ENCODE peak calls at places on chromosome 7, in four cellular contexts. D, J, A and F are unnamed samples.

GRCh38 chr7:140653319-140654108 is 12.9 kb upstream of the DENND2A start:
- DNase-seq in D (peak; percentile 77), J (no peak), A (peak; percentile 95), F (peak; percentile 83)

GRCh38 chr7:143487566-143487965 is 9.9 kb downstream of the TAS2R41 start:
- DNase-seq in D (peak; percentile 68), J (peak; percentile 82), A (no peak), F (peak; percentile 33)

GRCh38 chr7:102404005-102404861 is 8.1 kb downstream of the PRKRIP1 start:
- DNase-seq in D (no peak), J (peak; percentile 49), A (peak; percentile 87), F (no peak)

GRCh38 chr7:90961037-90961725 is 303.1 kb upstream of the FZD1 start:
- DNase-seq in D (no peak), J (no peak), A (no peak), F (no peak)

GRCh38 chr7:141785711-141786552 is 4.1 kb upstream of the TAS2R5 start:
- DNase-seq in D (no peak), J (no peak), A (peak; percentile 76), F (no peak)

GRCh38 chr7:83655951-83656556 is 7.1 kb upstream of the SEMA3E start:
- DNase-seq in D (no peak), J (no peak), A (peak; percentile 67), F (peak; percentile 55)

GRCh38 chr7:90211391-90212148 is at the start of gene STEAP2:
- DNase-seq in D (peak; percentile 94), J (peak; percentile 97), A (peak; percentile 97), F (peak; percentile 75)

GRCh38 chr7:32069251-32069650 is 956 bp downstream of the PDE1C start:
- DNase-seq in D (no peak), J (no peak), A (no peak), F (no peak)

GRCh38 chr7:40833541-40834234 is 698.9 kb downstream of the SUGCT start:
- DNase-seq in D (no peak), J (no peak), A (no peak), F (no peak)

GRCh38 chr7:66740302-66740979 is at the start of gene RABGEF1:
- DNase-seq in D (peak; percentile 99), J (peak; percentile 99), A (peak; percentile 100), F (peak; percentile 97)

GRCh38 chr7:14837216-14837615 is 65.3 kb downstream of the DGKB start:
- DNase-seq in D (no peak), J (no peak), A (no peak), F (no peak)

GRCh38 chr7:108570146-108570755 is 577 bp downstream of the DNAJB9 start:
- DNase-seq in D (peak; percentile 75), J (peak; percentile 80), A (peak; percentile 43), F (peak; percentile 22)

GRCh38 chr7:106176414-106177294 is 64.5 kb upstream of the SYPL1 start:
- DNase-seq in D (peak; percentile 92), J (peak; percentile 93), A (peak; percentile 94), F (peak; percentile 88)

GRCh38 chr7:87600130-87601124 is at the start of gene ABCB1:
- DNase-seq in D (peak; percentile 66), J (peak; percentile 79), A (peak; percentile 86), F (no peak)

GRCh38 chr7:100393233-100393905 is 20.1 kb downstream of the PILRA start:
- DNase-seq in D (no peak), J (no peak), A (no peak), F (no peak)

GRCh38 chr7:5532520-5533335 is 109.1 kb upstream of the TNRC18 start:
- DNase-seq in D (peak; percentile 81), J (peak; percentile 90), A (peak; percentile 50), F (no peak)

GRCh38 chr7:150874401-150875198 is 22.3 kb downstream of the AOC1 start:
- DNase-seq in D (no peak), J (no peak), A (no peak), F (no peak)

GRCh38 chr7:33039257-33039904 is 23.2 kb downstream of the NT5C3A start:
- DNase-seq in D (no peak), J (no peak), A (no peak), F (no peak)

GRCh38 chr7:32059289-32060045 is 10.7 kb downstream of the PDE1C start:
- DNase-seq in D (no peak), J (no peak), A (peak; percentile 9), F (no peak)

GRCh38 chr7:140212100-140212881 is 35.5 kb upstream of the KDM7A start:
- DNase-seq in D (no peak), J (no peak), A (no peak), F (no peak)

GRCh38 chr7:74587435-74588126 is 69.9 kb upstream of the GTF2I start:
- DNase-seq in D (peak; percentile 92), J (peak; percentile 98), A (peak; percentile 67), F (peak; percentile 90)

GRCh38 chr7:46486264-46487206 is 565.5 kb upstream of the IGFBP3 start:
- DNase-seq in D (peak; percentile 79), J (peak; percentile 69), A (no peak), F (peak; percentile 16)

GRCh38 chr7:128453836-128454804 is 1.6 kb upstream of the HILPDA start:
- DNase-seq in D (peak; percentile 94), J (peak; percentile 94), A (peak; percentile 91), F (peak; percentile 89)

GRCh38 chr7:100794741-100795140 is 32.6 kb downstream of the EPHB4 start:
- DNase-seq in D (no peak), J (no peak), A (no peak), F (no peak)

GRCh38 chr7:139820089-139820488 is 9.0 kb upstream of the TBXAS1 start:
- DNase-seq in D (no peak), J (no peak), A (no peak), F (no peak)

GRCh38 chr7:96034940-96035727 is 262.8 kb downstream of the DYNC1I1 start:
- DNase-seq in D (no peak), J (no peak), A (no peak), F (no peak)

GRCh38 chr7:113289140-113289740 is 170.9 kb upstream of the SMIM30 start:
- DNase-seq in D (no peak), J (no peak), A (peak; percentile 57), F (no peak)

GRCh38 chr7:95593343-95593742 is 3.0 kb downstream of the PDK4 start:
- DNase-seq in D (no peak), J (no peak), A (no peak), F (no peak)

GRCh38 chr7:139958599-139959380 is 104.0 kb downstream of the PARP12 start:
- DNase-seq in D (no peak), J (no peak), A (no peak), F (no peak)

GRCh38 chr7:112411186-112411795 is 39.0 kb upstream of the IFRD1 start:
- DNase-seq in D (no peak), J (no peak), A (no peak), F (no peak)

DNA sequence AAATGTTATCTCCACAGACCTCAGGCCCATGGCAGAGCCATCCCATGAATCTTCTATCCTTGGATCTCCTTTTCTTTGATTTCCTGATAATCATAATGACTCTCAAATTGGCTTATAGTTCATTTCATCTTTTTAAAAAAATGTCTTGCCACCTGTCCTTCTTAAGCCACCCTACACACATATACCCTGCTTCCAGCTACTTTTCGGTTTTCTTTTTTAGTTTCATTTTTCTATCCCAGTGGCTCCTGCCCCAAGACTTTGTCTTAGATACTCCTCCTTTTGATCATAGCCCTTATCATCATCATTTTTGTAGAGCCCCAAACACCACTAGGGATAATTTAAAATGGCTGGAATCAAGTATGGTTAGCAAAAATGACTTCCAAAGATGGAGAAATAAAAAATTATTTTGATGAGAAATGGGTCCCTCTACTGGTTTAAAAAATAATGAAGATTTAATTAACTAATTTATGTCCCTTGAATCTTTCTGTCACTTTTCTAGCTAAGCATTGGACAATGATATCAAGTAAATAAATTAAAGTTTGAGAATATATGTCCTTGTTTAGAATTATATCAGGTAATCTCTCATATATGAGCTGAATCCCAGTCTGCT is 277.3 kb upstream of the SEMA3D start:
- DNase-seq in D (no peak), J (no peak), A (peak; percentile 26), F (no peak)
- TF ChIP-seq CTCF in D (no peak), J (no peak), A (no peak), F (peak; percentile 21)

GRCh38 chr7:22642454-22642853 is 84.5 kb upstream of the IL6 start:
- DNase-seq in D (no peak), J (no peak), A (no peak), F (no peak)
- H3K4me3 ChIP-seq in D (no peak overlapping the region), J (no peak overlapping the region), A (no peak overlapping the region), F (no peak overlapping the region)

GRCh38 chr7:45100761-45101480 is 10.6 kb downstream of the TBRG4 start:
- DNase-seq in D (no peak), J (no peak), A (no peak), F (no peak)
- H3K27ac ChIP-seq in D (no peak overlapping the region), J (no peak overlapping the region), A (no peak overlapping the region), F (no peak overlapping the region)

DNA sequence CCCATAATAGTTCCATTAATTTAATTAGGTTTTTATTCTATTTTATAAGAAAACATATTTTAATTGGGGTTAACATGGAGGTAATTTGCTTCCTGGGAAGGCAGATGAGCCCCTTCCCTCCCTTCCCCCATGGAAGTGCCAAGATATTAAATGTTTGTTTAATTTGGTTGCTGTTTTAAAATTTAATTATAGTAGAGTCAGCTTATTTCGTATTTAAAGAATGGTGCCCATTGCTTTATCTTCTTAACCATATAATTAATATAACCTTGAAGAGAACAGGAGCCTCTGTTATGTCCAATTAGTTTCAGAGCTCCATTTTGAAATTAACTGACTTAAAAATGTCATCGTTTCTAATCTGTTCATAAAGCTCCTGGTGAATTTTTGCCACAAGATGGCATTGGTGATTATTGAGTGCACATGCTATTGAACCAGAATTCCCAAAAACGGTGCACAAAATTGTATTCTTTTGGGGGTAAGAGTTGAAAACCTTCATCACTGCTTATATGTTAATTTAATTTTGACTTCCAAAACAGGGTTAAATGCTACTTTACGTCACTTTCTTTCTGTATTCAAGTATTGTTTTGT is 26.0 kb downstream of the KLHDC10 start:
- DNase-seq in D (no peak), J (no peak), A (no peak), F (no peak)
- TF ChIP-seq CTCF in D (no peak), J (peak; percentile 6), A (no peak), F (no peak)

GRCh38 chr7:69567790-69568189 is 30.5 kb upstream of the AUTS2 start:
- DNase-seq in D (no peak), J (no peak), A (no peak), F (no peak)

GRCh38 chr7:69561256-69561655 is 37.0 kb upstream of the AUTS2 start:
- DNase-seq in D (no peak), J (no peak), A (peak; percentile 18), F (no peak)

GRCh38 chr7:69568266-69568665 is 30.0 kb upstream of the AUTS2 start:
- DNase-seq in D (no peak), J (no peak), A (no peak), F (no peak)

GRCh38 chr7:69564454-69565417 is 33.5 kb upstream of the AUTS2 start:
- DNase-seq in D (no peak), J (no peak), A (no peak), F (no peak)
- H3K4me3 ChIP-seq in D (no peak overlapping the region), J (no peak overlapping the region), A (no peak overlapping the region), F (no peak overlapping the region)

GRCh38 chr7:131111792-131112191 is 215.9 kb upstream of the MKLN1 start:
- DNase-seq in D (no peak), J (no peak), A (no peak), F (no peak)
- H3K27ac ChIP-seq in D (peak overlapping the region; percentile 100), J (peak overlapping the region; percentile 5), A (no peak overlapping the region), F (no peak overlapping the region)